ENCODE peak calls at places on chromosomes 5 and 9, in four cellular contexts. Y, E, N and R are unnamed samples. For H3K4me1, the result is how much of the 10 kb centered on the place peaks cover.

GRCh38 chr9:110006657-110007056 is 201.3 kb downstream of the C9orf152 start:
- DNase-seq in Y (no peak), E (no peak), N (no peak), R (no peak)

GRCh38 chr5:57738306-57738705 is 255.7 kb upstream of the ACTBL2 start:
- DNase-seq in Y (no peak), E (no peak), N (no peak), R (no peak)

GRCh38 chr9:98778251-98778650 is 18.1 kb downstream of the ANKS6 start:
- DNase-seq in Y (no peak), E (peak), N (no peak), R (no peak)

GRCh38 chr5:149402291-149402690 is 23.2 kb upstream of the IL17B start:
- DNase-seq in Y (no peak), E (no peak), N (no peak), R (no peak)

GRCh38 chr5:80755634-80756033 is 100.9 kb upstream of the DHFR start:
- DNase-seq in Y (no peak), E (no peak), N (no peak), R (no peak)

GRCh38 chr5:61941637-61942036 is 364.4 kb upstream of the KIF2A start:
- DNase-seq in Y (no peak), E (no peak), N (no peak), R (no peak)

GRCh38 chr5:172632346-172633092 is 8.5 kb upstream of the NEURL1B start:
- DNase-seq in Y (no peak), E (no peak), N (no peak), R (no peak)

GRCh38 chr5:1243487-1244152 is 18.4 kb downstream of the SLC6A18 start:
- DNase-seq in Y (no peak), E (no peak), N (no peak), R (no peak)

GRCh38 chr9:93232388-93232965 is 48.5 kb downstream of the WNK2 start:
- DNase-seq in Y (no peak), E (no peak), N (no peak), R (no peak)
- H3K4me1 ChIP-seq in Y (under half), E (under half), N (under half), R (under half)

DNA sequence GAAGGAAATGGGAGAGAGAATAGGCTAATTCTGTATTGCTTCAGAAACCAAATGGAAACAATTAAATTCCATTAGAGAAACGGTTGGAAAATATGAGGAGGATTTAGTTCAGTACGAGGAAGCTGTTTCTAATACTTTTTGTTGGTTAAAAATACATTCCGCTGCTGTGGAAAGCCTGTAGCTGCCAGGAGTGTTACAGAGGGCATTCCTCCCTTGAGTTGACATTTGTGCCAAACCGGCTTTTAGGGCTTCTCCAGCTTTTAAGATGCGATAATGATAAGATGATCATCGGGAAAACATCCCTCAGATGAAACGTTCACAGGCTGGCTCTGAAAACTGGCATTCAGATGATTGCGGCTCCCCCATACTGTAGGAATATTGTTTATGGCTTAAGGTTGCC is 97.9 kb upstream of the ERBIN start:
- DNase-seq in Y (no peak), E (no peak), N (no peak), R (no peak)
- H3K4me3 ChIP-seq in Y (no peak), E (no peak), N (no peak), R (no peak)

GRCh38 chr9:127049044-127049443 is 73.4 kb downstream of the ANGPTL2 start:
- DNase-seq in Y (no peak), E (peak), N (no peak), R (no peak)
- H3K27ac ChIP-seq in Y (no peak), E (no peak), N (peak), R (peak)

DNA sequence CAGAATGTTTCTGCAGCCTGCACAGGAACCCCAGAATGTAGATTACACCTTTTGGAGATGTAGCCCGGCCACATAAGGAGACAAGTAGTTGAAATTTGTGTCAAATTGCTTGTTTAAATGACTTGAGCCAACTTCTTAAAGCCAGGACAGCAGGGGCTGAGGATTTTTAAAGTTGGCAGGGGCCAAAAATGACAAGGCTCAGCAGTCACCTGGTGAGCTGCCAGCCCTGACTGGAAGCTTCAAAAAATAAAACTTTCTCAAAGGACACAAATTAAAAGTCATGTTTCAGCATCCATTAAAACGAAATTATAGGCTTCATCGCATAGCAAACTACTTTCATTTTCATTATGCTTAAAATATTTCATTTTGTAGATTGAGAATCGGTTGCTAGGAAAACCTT is 340.3 kb upstream of the WWC1 start:
- DNase-seq in Y (no peak), E (no peak), N (no peak), R (no peak)
- H3K4me1 ChIP-seq in Y (under half), E (under half), N (under half), R (under half)

GRCh38 chr5:100903036-100903887 is at the start of gene ST8SIA4:
- DNase-seq in Y (peak), E (peak), N (peak), R (peak)

GRCh38 chr5:100901851-100902341 is 1.2 kb downstream of the ST8SIA4 start:
- DNase-seq in Y (peak), E (peak), N (peak), R (peak)

GRCh38 chr5:100902406-100903035 is 561 bp downstream of the ST8SIA4 start:
- DNase-seq in Y (no peak), E (peak), N (peak), R (no peak)

GRCh38 chr5:100904259-100904822 is 1.3 kb upstream of the ST8SIA4 start:
- DNase-seq in Y (peak), E (peak), N (peak), R (peak)

GRCh38 chr5:100905259-100905914 is 2.3 kb upstream of the ST8SIA4 start:
- DNase-seq in Y (no peak), E (no peak), N (no peak), R (no peak)
- H3K4me3 ChIP-seq in Y (peak), E (no peak), N (no peak), R (peak)

DNA sequence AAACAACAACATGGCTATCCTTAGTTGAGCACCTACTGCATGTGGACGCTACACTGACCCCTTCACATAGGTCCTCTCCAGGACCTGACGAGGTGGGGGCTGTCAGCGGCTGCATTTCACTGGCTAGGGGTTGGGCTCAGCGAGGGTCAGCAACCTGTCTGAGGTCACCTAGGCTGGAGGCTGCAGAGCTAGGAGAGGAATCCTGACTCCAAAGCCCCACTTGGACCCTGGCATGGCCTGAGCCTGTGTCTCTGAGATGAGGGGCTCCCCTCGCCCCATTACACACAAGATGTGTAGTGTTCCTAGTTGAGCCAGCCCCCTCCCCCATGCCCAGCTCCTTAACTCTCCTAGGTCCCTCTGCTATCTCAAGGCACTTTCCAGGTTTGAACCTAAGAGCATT is 15.6 kb downstream of the CXXC5 start:
- DNase-seq in Y (no peak), E (no peak), N (no peak), R (no peak)
- H3K27ac ChIP-seq in Y (no peak), E (no peak), N (peak), R (peak)

DNA sequence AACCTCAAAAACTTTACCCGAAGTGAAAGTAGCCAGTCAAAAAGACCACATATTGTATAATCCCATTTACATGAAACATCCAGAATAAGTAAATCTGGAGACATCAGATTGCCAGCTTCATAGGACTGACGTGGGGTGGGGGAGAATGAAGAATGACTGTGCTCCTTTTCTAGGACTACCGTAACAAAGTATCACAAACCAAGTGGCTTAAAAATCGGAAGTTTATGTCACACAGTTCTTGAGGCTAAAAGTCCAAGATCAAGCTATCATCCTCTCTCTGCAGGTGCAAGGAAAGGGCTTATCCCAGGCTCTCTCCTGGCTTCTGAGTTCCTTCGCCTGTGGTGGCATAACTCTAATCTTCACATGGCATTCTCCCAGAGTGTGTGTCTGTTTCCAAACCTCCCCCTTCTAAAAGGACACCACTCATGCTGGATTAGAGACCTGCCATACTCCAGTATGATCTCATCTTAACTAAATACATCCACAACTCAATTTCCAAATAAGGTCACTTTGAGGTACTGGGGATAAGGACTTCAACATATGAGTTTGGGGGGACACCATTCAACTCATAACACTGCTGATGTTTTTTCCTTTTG is 25.5 kb downstream of the ADAM19 start:
- DNase-seq in Y (no peak), E (no peak), N (no peak), R (no peak)
- H3K4me1 ChIP-seq in Y (under half), E (under half), N (half or more), R (under half)

DNA sequence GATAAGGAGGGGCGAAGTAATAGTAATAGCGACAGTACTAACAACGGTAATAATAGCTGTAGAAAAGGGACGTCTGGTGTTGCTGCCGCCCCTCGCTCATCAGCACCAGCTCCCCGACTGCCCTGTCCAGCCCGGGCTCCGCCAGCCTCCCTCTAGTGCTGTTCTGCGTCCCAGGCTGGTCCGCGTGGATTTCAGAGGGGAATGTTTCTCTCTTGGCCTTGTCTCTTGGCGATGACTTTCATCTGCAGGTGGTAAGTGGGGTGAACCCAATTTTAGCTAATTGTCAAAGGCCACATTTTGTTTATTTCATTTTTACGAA is 592 bp downstream of the SNCAIP start:
- DNase-seq in Y (no peak), E (peak), N (peak), R (no peak)
- H3K4me3 ChIP-seq in Y (no peak), E (peak), N (peak), R (peak)

DNA sequence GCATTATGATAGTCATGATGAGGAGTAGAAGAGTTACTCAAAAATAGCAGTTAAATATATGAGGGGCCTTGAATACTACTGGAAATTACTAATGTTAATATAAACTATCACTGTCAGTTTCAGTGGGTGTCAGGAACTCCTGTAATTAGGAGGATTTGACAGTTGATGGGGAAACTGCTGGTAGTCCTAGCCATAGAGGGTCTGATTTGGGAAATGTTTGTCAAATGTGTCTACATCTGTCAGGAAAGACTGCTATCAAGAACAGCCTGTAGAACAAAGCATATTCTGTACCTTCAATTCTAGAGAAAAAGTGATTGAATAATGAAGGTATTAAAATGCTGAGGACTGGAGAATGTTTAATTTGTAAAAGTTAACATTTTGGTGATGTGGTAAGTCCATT is 567.9 kb downstream of the CDH9 start:
- DNase-seq in Y (no peak), E (no peak), N (no peak), R (no peak)
- H3K27ac ChIP-seq in Y (no peak), E (no peak), N (no peak), R (no peak)